ENCODE peak calls at places on chromosomes 12 and 14, in four cellular contexts. G, Y, M and X are unnamed samples.

GRCh38 chr12:60205500-60205899 is 609.7 kb downstream of the SLC16A7 start:
- DNase-seq in G (peak), M (no peak), Y (no peak), X (no peak)

GRCh38 chr12:2335517-2335916 is 282.7 kb downstream of the CACNA1C start:
- DNase-seq in M (no peak), Y (no peak), G (no peak), X (no peak)

GRCh38 chr14:65478596-65478995 is 66.1 kb downstream of the FUT8 start:
- DNase-seq in G (peak), M (no peak), Y (no peak), X (peak)

GRCh38 chr12:100576311-100577036 is 3.0 kb downstream of the GAS2L3 start:
- DNase-seq in Y (no peak), M (no peak), G (peak), X (peak)

GRCh38 chr12:68340404-68341270 is 8.5 kb upstream of the MDM1 start:
- DNase-seq in Y (no peak), G (no peak), M (no peak), X (no peak)

GRCh38 chr12:69045430-69045829 is 112.5 kb upstream of the CPM start:
- DNase-seq in M (no peak), G (no peak), Y (no peak), X (no peak)

GRCh38 chr12:48961331-48961730 is 4.0 kb upstream of the ARF3 start:
- DNase-seq in Y (no peak), G (no peak), M (no peak), X (no peak)

GRCh38 chr14:90487031-90487430 is 90.2 kb downstream of the CALM1 start:
- DNase-seq in G (no peak), M (no peak), Y (peak), X (no peak)

GRCh38 chr12:31590730-31591307 is at the start of gene DENND5B:
- DNase-seq in M (no peak), G (peak), Y (peak), X (no peak)

GRCh38 chr14:51478241-51478640 is 173.5 kb upstream of the FRMD6 start:
- DNase-seq in M (no peak), G (no peak), Y (no peak), X (no peak)

GRCh38 chr12:15152864-15153263 is 68.4 kb downstream of the RERG start:
- DNase-seq in M (no peak), Y (no peak), G (no peak), X (no peak)

GRCh38 chr12:66379613-66380012 is 77.3 kb downstream of the HELB start:
- DNase-seq in M (no peak), G (no peak), Y (no peak), X (no peak)

GRCh38 chr14:39169541-39169900 is 612 bp downstream of the TRAPPC6B start:
- DNase-seq in M (no peak), Y (no peak), G (no peak), X (no peak)

GRCh38 chr14:65910108-65910507 is 497.6 kb downstream of the FUT8 start:
- DNase-seq in Y (no peak), G (no peak), M (no peak), X (no peak)

GRCh38 chr12:63047146-63047545 is 103.9 kb downstream of the AVPR1A start:
- DNase-seq in G (no peak), Y (no peak), M (no peak), X (no peak)

GRCh38 chr12:63042646-63043045 is 107.7 kb upstream of the PPM1H start:
- DNase-seq in Y (no peak), M (no peak), G (no peak), X (no peak)

GRCh38 chr12:63041601-63042000 is 106.7 kb upstream of the PPM1H start:
- DNase-seq in Y (no peak), M (no peak), G (no peak), X (no peak)

GRCh38 chr12:63040526-63041220 is 105.7 kb upstream of the PPM1H start:
- DNase-seq in Y (no peak), G (no peak), M (no peak), X (no peak)

GRCh38 chr12:63045020-63045860 is 105.8 kb downstream of the AVPR1A start:
- DNase-seq in G (peak), Y (no peak), M (no peak), X (no peak)
- TF ChIP-seq EGR1 in G (no peak), Y (no peak), M (no peak), X (no peak)

GRCh38 chr12:97716356-97716755 is 253.8 kb downstream of the RMST start:
- DNase-seq in Y (no peak), G (no peak), M (no peak), X (no peak)
- TF ChIP-seq POLR2AphosphoS5 in Y (no peak), G (no peak), M (no peak), X (no peak)

DNA sequence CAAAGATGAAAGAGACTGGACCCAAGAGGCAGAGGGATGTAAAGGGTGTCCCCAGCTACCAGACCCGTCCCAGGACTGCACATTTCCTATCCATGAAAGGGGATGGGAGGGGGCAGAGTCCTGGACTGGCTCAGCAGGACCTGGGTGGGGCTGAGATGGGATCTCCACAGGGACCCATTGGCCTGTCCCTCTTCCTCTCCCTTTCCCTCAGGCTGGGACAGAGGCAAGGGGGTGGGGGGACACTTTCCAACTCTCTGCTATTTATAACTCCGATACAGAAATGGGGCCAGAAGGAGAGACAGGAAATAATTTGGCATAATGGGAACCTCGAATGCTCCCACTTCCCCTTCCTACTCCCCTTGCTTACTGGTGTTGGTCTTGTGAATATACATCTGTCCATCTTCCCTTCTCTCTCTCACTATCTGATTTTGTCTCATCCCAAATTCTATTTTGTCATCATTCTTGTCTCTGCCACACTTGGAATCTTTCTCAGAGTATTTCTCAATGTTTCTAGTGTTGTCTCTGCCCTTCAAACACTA is 1.1 kb upstream of the ITGA7 start:
- DNase-seq in M (no peak), Y (no peak), G (no peak), X (no peak)
- H3K9ac ChIP-seq in M (no peak), Y (peak), G (no peak), X (no peak)

GRCh38 chr14:33934938-33935337 is 15.9 kb downstream of the EGLN3 start:
- DNase-seq in G (no peak), M (no peak), Y (no peak), X (no peak)

GRCh38 chr14:33932526-33933292 is 18.2 kb downstream of the EGLN3 start:
- DNase-seq in G (no peak), Y (no peak), M (no peak), X (no peak)

GRCh38 chr14:33933386-33933934 is 17.4 kb downstream of the EGLN3 start:
- DNase-seq in Y (no peak), M (no peak), G (no peak), X (no peak)

GRCh38 chr14:33932033-33932432 is 18.8 kb downstream of the EGLN3 start:
- DNase-seq in Y (no peak), M (no peak), G (no peak), X (no peak)

GRCh38 chr14:33934043-33934750 is 16.7 kb downstream of the EGLN3 start:
- DNase-seq in Y (no peak), M (no peak), G (no peak), X (no peak)
- TF ChIP-seq EGR1 in Y (no peak), M (no peak), G (no peak), X (no peak)

GRCh38 chr12:32983968-32984367 is 87.4 kb upstream of the PKP2 start:
- DNase-seq in G (peak), M (no peak), Y (no peak), X (no peak)
- TF ChIP-seq POLR2AphosphoS5 in G (peak), M (no peak), Y (no peak), X (no peak)